ENCODE peak calls at places on chromosomes 4 and X, in six cellular contexts. One of them, this sample, is unnamed.

GRCh38 chrX:40539214-40540142 is 41.3 kb upstream of the ATP6AP2 start:
- DNase-seq in adipocyte: peak; percentile 54
- DNase-seq in epithelial cell of esophagus: peak; percentile 72
- DNase-seq in A549: no peak
- DNase-seq in tibial artery: peak; percentile 72
- DNase-seq in K562: peak; percentile 80
- DNase-seq in this sample: peak; percentile 4

GRCh38 chrX:68842781-68843581 is 14.2 kb downstream of the EFNB1 start:
- DNase-seq in adipocyte: peak; percentile 6
- DNase-seq in tibial artery: no peak
- DNase-seq in K562: no peak
- DNase-seq in epithelial cell of esophagus: peak; percentile 54
- DNase-seq in A549: no peak
- DNase-seq in this sample: no peak

GRCh38 chrX:2690856-2691542 is at the start of gene CD99:
- DNase-seq in A549: peak; percentile 83
- DNase-seq in K562: peak; percentile 83
- DNase-seq in epithelial cell of esophagus: peak; percentile 82
- DNase-seq in tibial artery: peak; percentile 95
- DNase-seq in adipocyte: peak; percentile 92
- DNase-seq in this sample: peak; percentile 89

GRCh38 chr4:184854673-184855072 is 28.9 kb upstream of the ACSL1 start:
- DNase-seq in adipocyte: no peak
- DNase-seq in K562: peak; percentile 64
- DNase-seq in epithelial cell of esophagus: no peak
- DNase-seq in A549: no peak
- DNase-seq in tibial artery: no peak
- DNase-seq in this sample: no peak

GRCh38 chr4:21768349-21769310 is 179.9 kb downstream of the KCNIP4 start:
- DNase-seq in K562: peak; percentile 49
- DNase-seq in epithelial cell of esophagus: peak; percentile 65
- DNase-seq in adipocyte: peak; percentile 84
- DNase-seq in A549: no peak
- DNase-seq in tibial artery: no peak
- DNase-seq in this sample: no peak

GRCh38 chr4:185552254-185552653 is 16.9 kb upstream of the PDLIM3 start:
- DNase-seq in K562: no peak
- DNase-seq in adipocyte: no peak
- DNase-seq in A549: no peak
- DNase-seq in tibial artery: no peak
- DNase-seq in epithelial cell of esophagus: peak; percentile 70
- DNase-seq in this sample: no peak

GRCh38 chr4:78310056-78310731 is 241.4 kb upstream of the ANXA3 start:
- DNase-seq in A549: no peak
- DNase-seq in epithelial cell of esophagus: peak; percentile 80
- DNase-seq in K562: no peak
- DNase-seq in tibial artery: no peak
- DNase-seq in adipocyte: peak; percentile 10
- DNase-seq in this sample: no peak

GRCh38 chrX:40040686-40041461 is 56.9 kb downstream of the BCOR start:
- DNase-seq in epithelial cell of esophagus: no peak
- DNase-seq in tibial artery: no peak
- DNase-seq in K562: peak; percentile 30
- DNase-seq in A549: no peak
- DNase-seq in adipocyte: no peak
- DNase-seq in this sample: no peak

GRCh38 chr4:128793859-128794667 is 15.4 kb upstream of the JADE1 start:
- DNase-seq in A549: no peak
- DNase-seq in tibial artery: no peak
- DNase-seq in epithelial cell of esophagus: peak; percentile 23
- DNase-seq in adipocyte: peak; percentile 50
- DNase-seq in K562: no peak
- DNase-seq in this sample: no peak

GRCh38 chrX:29662759-29663503 is 552.4 kb upstream of the MAGEB2 start:
- DNase-seq in epithelial cell of esophagus: peak; percentile 92
- DNase-seq in adipocyte: peak; percentile 69
- DNase-seq in A549: peak; percentile 71
- DNase-seq in K562: peak; percentile 1
- DNase-seq in tibial artery: no peak
- DNase-seq in this sample: no peak

GRCh38 chr4:147340111-147340510 is 140.8 kb upstream of the EDNRA start:
- DNase-seq in adipocyte: peak; percentile 80
- DNase-seq in tibial artery: no peak
- DNase-seq in A549: no peak
- DNase-seq in K562: no peak
- DNase-seq in epithelial cell of esophagus: peak; percentile 78
- DNase-seq in this sample: no peak

GRCh38 chrX:24890677-24891076 is 125.1 kb downstream of the ARX start:
- DNase-seq in epithelial cell of esophagus: peak; percentile 69
- DNase-seq in A549: no peak
- DNase-seq in adipocyte: no peak
- DNase-seq in tibial artery: no peak
- DNase-seq in K562: no peak
- DNase-seq in this sample: no peak

GRCh38 chrX:47146936-47147859 is 2.2 kb downstream of the RBM10 start:
- DNase-seq in K562: no peak
- DNase-seq in tibial artery: no peak
- DNase-seq in epithelial cell of esophagus: no peak
- DNase-seq in A549: no peak
- DNase-seq in adipocyte: no peak
- DNase-seq in this sample: no peak

DNA sequence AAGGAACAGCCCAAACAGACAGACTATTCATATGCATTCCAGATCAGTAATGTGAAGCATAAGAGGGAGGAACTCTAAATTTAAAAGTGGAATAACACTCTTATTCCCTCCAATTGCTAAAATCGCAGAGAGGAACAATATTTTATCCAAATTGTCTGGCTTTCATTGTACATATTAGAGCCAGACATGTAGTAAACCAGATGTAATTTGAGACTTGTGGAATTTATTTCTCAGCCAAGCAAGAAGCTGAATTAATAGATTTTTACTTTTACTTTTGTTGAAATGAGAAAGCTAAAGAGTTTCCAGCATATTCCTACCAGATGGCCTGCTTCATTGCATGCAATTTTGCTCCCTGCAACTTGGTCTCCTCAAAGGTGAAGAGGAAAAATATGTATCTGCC is 674.6 kb upstream of the SLIT2 start:
- DNase-seq in A549: no peak
- DNase-seq in K562: no peak
- DNase-seq in adipocyte: peak; percentile 51
- DNase-seq in tibial artery: no peak
- DNase-seq in epithelial cell of esophagus: no peak
- DNase-seq in this sample: no peak
- H3K4me3 ChIP-seq in A549: no peak overlapping the region
- H3K4me3 ChIP-seq in K562: no peak overlapping the region
- H3K4me3 ChIP-seq in adipocyte: no peak overlapping the region
- H3K4me3 ChIP-seq in tibial artery: no peak overlapping the region
- H3K4me3 ChIP-seq in epithelial cell of esophagus: no peak overlapping the region
- H3K4me3 ChIP-seq in this sample: no peak overlapping the region

GRCh38 chrX:153339662-153340061 is 5.7 kb downstream of the ZNF275 start:
- DNase-seq in epithelial cell of esophagus: no peak
- DNase-seq in A549: no peak
- DNase-seq in K562: peak; percentile 83
- DNase-seq in tibial artery: no peak
- DNase-seq in adipocyte: no peak
- DNase-seq in this sample: no peak
- H3K4me3 ChIP-seq in epithelial cell of esophagus: no peak overlapping the region
- H3K4me3 ChIP-seq in A549: no peak overlapping the region
- H3K4me3 ChIP-seq in K562: no peak overlapping the region
- H3K4me3 ChIP-seq in tibial artery: no peak overlapping the region
- H3K4me3 ChIP-seq in adipocyte: no peak overlapping the region
- H3K4me3 ChIP-seq in this sample: no peak overlapping the region

GRCh38 chr4:53558061-53558801 is 33.1 kb downstream of the LNX1 start:
- DNase-seq in tibial artery: no peak
- DNase-seq in A549: no peak
- DNase-seq in adipocyte: peak; percentile 40
- DNase-seq in epithelial cell of esophagus: peak; percentile 91
- DNase-seq in K562: no peak
- DNase-seq in this sample: no peak
- H3K4me3 ChIP-seq in tibial artery: no peak overlapping the region
- H3K4me3 ChIP-seq in A549: no peak overlapping the region
- H3K4me3 ChIP-seq in adipocyte: no peak overlapping the region
- H3K4me3 ChIP-seq in epithelial cell of esophagus: no peak overlapping the region
- H3K4me3 ChIP-seq in K562: no peak overlapping the region
- H3K4me3 ChIP-seq in this sample: no peak overlapping the region

DNA sequence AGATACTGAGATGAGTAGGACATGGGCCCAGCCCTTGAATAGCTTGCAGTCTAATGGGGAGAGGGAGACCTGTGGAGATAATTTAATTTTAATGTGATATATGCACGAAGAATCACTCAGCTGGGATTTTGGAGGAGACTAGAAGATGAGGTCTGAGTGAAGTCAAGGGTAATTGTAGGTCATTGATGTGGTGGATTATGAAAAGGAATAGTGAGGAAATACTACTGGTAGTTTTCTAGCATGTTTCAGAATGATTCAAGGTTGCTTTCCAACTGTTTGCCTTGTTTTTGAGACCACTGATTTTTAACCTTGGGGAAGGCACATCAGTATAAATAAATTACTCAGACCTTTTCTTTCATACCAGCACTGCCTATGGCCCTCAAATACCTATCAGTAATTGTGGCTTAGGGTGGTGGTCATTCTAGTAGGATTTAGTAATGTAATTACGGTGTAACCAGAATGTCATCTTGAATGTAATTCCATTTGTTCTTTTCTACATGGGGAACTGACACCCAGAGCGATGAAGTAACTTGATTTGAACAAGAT is 25.6 kb downstream of the PTTG2 start:
- DNase-seq in A549: no peak
- DNase-seq in adipocyte: no peak
- DNase-seq in epithelial cell of esophagus: no peak
- DNase-seq in K562: no peak
- DNase-seq in tibial artery: no peak
- DNase-seq in this sample: no peak
- H3K4me3 ChIP-seq in A549: no peak overlapping the region
- H3K4me3 ChIP-seq in adipocyte: no peak overlapping the region
- H3K4me3 ChIP-seq in epithelial cell of esophagus: no peak overlapping the region
- H3K4me3 ChIP-seq in K562: no peak overlapping the region
- H3K4me3 ChIP-seq in tibial artery: no peak overlapping the region
- H3K4me3 ChIP-seq in this sample: no peak overlapping the region

DNA sequence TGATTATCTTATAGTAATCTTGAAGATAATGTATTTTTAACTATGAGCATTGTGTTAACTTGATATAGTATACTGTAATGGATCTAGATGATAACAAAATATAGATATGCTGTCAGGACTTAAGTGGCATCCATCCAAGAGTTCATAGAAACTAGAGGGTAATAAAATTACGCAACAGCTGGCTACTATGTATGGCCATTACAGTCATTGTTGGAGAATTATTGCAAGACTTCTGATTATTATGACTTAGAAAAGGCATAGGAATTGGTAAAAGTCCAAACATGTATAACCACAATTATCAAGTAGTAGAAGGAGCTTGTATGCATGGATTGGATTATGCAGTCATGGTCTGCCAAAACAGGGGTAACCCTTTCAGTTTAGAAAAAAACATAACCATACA is 9.5 kb downstream of the OGT start:
- DNase-seq in adipocyte: peak; percentile 77
- DNase-seq in K562: no peak
- DNase-seq in epithelial cell of esophagus: peak; percentile 66
- DNase-seq in tibial artery: no peak
- DNase-seq in A549: no peak
- DNase-seq in this sample: no peak
- H3K4me3 ChIP-seq in adipocyte: peak overlapping the region; percentile 44
- H3K4me3 ChIP-seq in K562: no peak overlapping the region
- H3K4me3 ChIP-seq in epithelial cell of esophagus: no peak overlapping the region
- H3K4me3 ChIP-seq in tibial artery: no peak overlapping the region
- H3K4me3 ChIP-seq in A549: no peak overlapping the region
- H3K4me3 ChIP-seq in this sample: no peak overlapping the region

GRCh38 chr4:69524708-69525107 is 29.0 kb upstream of the UGT2B4 start:
- DNase-seq in A549: no peak
- DNase-seq in adipocyte: no peak
- DNase-seq in epithelial cell of esophagus: no peak
- DNase-seq in K562: no peak
- DNase-seq in tibial artery: no peak
- DNase-seq in this sample: no peak
- H3K4me3 ChIP-seq in A549: no peak overlapping the region
- H3K4me3 ChIP-seq in adipocyte: no peak overlapping the region
- H3K4me3 ChIP-seq in epithelial cell of esophagus: no peak overlapping the region
- H3K4me3 ChIP-seq in K562: no peak overlapping the region
- H3K4me3 ChIP-seq in tibial artery: no peak overlapping the region
- H3K4me3 ChIP-seq in this sample: no peak overlapping the region

GRCh38 chr4:168868044-168868855 is 141.8 kb downstream of the CBR4 start:
- DNase-seq in adipocyte: peak; percentile 79
- DNase-seq in epithelial cell of esophagus: peak; percentile 88
- DNase-seq in tibial artery: no peak
- DNase-seq in K562: no peak
- DNase-seq in A549: no peak
- DNase-seq in this sample: no peak
- H3K4me3 ChIP-seq in adipocyte: no peak overlapping the region
- H3K4me3 ChIP-seq in epithelial cell of esophagus: no peak overlapping the region
- H3K4me3 ChIP-seq in tibial artery: peak overlapping the region; percentile 12
- H3K4me3 ChIP-seq in K562: no peak overlapping the region
- H3K4me3 ChIP-seq in A549: no peak overlapping the region
- H3K4me3 ChIP-seq in this sample: no peak overlapping the region

This sample was measured in effector memory CD4-positive, alpha-beta T cell.